ENCODE peak calls at places on chromosomes 3 and 15, in seven cellular contexts. One of them, this sample, is unnamed.

GRCh38 chr3:160169139-160169830 is 55.9 kb upstream of the C3orf80 start:
- DNase-seq in HTR-8/SVneo: peak; percentile 45
- DNase-seq in uterus: no peak
- DNase-seq in HCT116: no peak
- DNase-seq in skeletal muscle cell: peak; percentile 87
- DNase-seq in heart right ventricle: no peak
- DNase-seq in activated CD4-positive, alpha-beta T cell treated with anti-CD3 and anti-CD28 coated beads, Interleukin-2, amount 50 U/mL, for 24 hours: no peak
- DNase-seq in this sample: no peak

GRCh38 chr15:84749111-84749991 is 959 bp downstream of the ZNF592 start:
- DNase-seq in HTR-8/SVneo: no peak
- DNase-seq in uterus: peak; percentile 40
- DNase-seq in HCT116: no peak
- DNase-seq in skeletal muscle cell: no peak
- DNase-seq in heart right ventricle: peak; percentile 23
- DNase-seq in activated CD4-positive, alpha-beta T cell treated with anti-CD3 and anti-CD28 coated beads, Interleukin-2, amount 50 U/mL, for 24 hours: no peak
- DNase-seq in this sample: peak; percentile 69

GRCh38 chr3:123158330-123158729 is 43.4 kb upstream of the SEC22A start:
- DNase-seq in HTR-8/SVneo: no peak
- DNase-seq in uterus: no peak
- DNase-seq in HCT116: no peak
- DNase-seq in skeletal muscle cell: no peak
- DNase-seq in heart right ventricle: no peak
- DNase-seq in activated CD4-positive, alpha-beta T cell treated with anti-CD3 and anti-CD28 coated beads, Interleukin-2, amount 50 U/mL, for 24 hours: no peak
- DNase-seq in this sample: no peak

GRCh38 chr15:31312220-31312619 is 14.4 kb upstream of the KLF13 start:
- DNase-seq in HTR-8/SVneo: no peak
- DNase-seq in uterus: no peak
- DNase-seq in HCT116: no peak
- DNase-seq in skeletal muscle cell: no peak
- DNase-seq in heart right ventricle: no peak
- DNase-seq in activated CD4-positive, alpha-beta T cell treated with anti-CD3 and anti-CD28 coated beads, Interleukin-2, amount 50 U/mL, for 24 hours: no peak
- DNase-seq in this sample: no peak

GRCh38 chr15:94404733-94405283 is 173.4 kb downstream of the MCTP2 start:
- DNase-seq in HTR-8/SVneo: no peak
- DNase-seq in uterus: no peak
- DNase-seq in HCT116: no peak
- DNase-seq in skeletal muscle cell: no peak
- DNase-seq in heart right ventricle: no peak
- DNase-seq in activated CD4-positive, alpha-beta T cell treated with anti-CD3 and anti-CD28 coated beads, Interleukin-2, amount 50 U/mL, for 24 hours: no peak
- DNase-seq in this sample: no peak

GRCh38 chr3:71517206-71517855 is 66.2 kb downstream of the FOXP1 start:
- DNase-seq in HTR-8/SVneo: no peak
- DNase-seq in uterus: no peak
- DNase-seq in HCT116: no peak
- DNase-seq in skeletal muscle cell: no peak
- DNase-seq in heart right ventricle: no peak
- DNase-seq in activated CD4-positive, alpha-beta T cell treated with anti-CD3 and anti-CD28 coated beads, Interleukin-2, amount 50 U/mL, for 24 hours: no peak
- DNase-seq in this sample: no peak

GRCh38 chr3:14166877-14167605 is 11.4 kb downstream of the XPC start:
- DNase-seq in HTR-8/SVneo: no peak
- DNase-seq in uterus: no peak
- DNase-seq in HCT116: no peak
- DNase-seq in skeletal muscle cell: peak; percentile 43
- DNase-seq in heart right ventricle: no peak
- DNase-seq in activated CD4-positive, alpha-beta T cell treated with anti-CD3 and anti-CD28 coated beads, Interleukin-2, amount 50 U/mL, for 24 hours: no peak
- DNase-seq in this sample: no peak

GRCh38 chr3:138946554-138947302 is at the start of the genes FOXL2 and FOXL2NB:
- DNase-seq in HTR-8/SVneo: no peak
- DNase-seq in uterus: peak; percentile 67
- DNase-seq in HCT116: no peak
- DNase-seq in skeletal muscle cell: no peak
- DNase-seq in heart right ventricle: peak; percentile 21
- DNase-seq in activated CD4-positive, alpha-beta T cell treated with anti-CD3 and anti-CD28 coated beads, Interleukin-2, amount 50 U/mL, for 24 hours: no peak
- DNase-seq in this sample: peak; percentile 71

GRCh38 chr3:111581403-111582113 is 13.6 kb downstream of the ZBED2 start:
- DNase-seq in HTR-8/SVneo: no peak
- DNase-seq in uterus: no peak
- DNase-seq in HCT116: no peak
- DNase-seq in skeletal muscle cell: no peak
- DNase-seq in heart right ventricle: no peak
- DNase-seq in activated CD4-positive, alpha-beta T cell treated with anti-CD3 and anti-CD28 coated beads, Interleukin-2, amount 50 U/mL, for 24 hours: no peak
- DNase-seq in this sample: no peak

GRCh38 chr3:115624898-115625297 is 1.6 kb downstream of the GAP43 start:
- DNase-seq in HTR-8/SVneo: no peak
- DNase-seq in uterus: no peak
- DNase-seq in HCT116: no peak
- DNase-seq in skeletal muscle cell: no peak
- DNase-seq in heart right ventricle: no peak
- DNase-seq in activated CD4-positive, alpha-beta T cell treated with anti-CD3 and anti-CD28 coated beads, Interleukin-2, amount 50 U/mL, for 24 hours: no peak
- DNase-seq in this sample: no peak

GRCh38 chr3:13113346-13114335 is 40.4 kb upstream of the IQSEC1 start:
- DNase-seq in HTR-8/SVneo: no peak
- DNase-seq in uterus: no peak
- DNase-seq in HCT116: no peak
- DNase-seq in skeletal muscle cell: no peak
- DNase-seq in heart right ventricle: no peak
- DNase-seq in activated CD4-positive, alpha-beta T cell treated with anti-CD3 and anti-CD28 coated beads, Interleukin-2, amount 50 U/mL, for 24 hours: no peak
- DNase-seq in this sample: no peak

GRCh38 chr3:141268281-141268680 is 36.7 kb downstream of the PXYLP1 start:
- DNase-seq in HTR-8/SVneo: no peak
- DNase-seq in uterus: no peak
- DNase-seq in HCT116: no peak
- DNase-seq in skeletal muscle cell: no peak
- DNase-seq in heart right ventricle: no peak
- DNase-seq in activated CD4-positive, alpha-beta T cell treated with anti-CD3 and anti-CD28 coated beads, Interleukin-2, amount 50 U/mL, for 24 hours: no peak
- DNase-seq in this sample: no peak

GRCh38 chr15:55552926-55553325 is 35.2 kb downstream of the PYGO1 start:
- DNase-seq in HTR-8/SVneo: no peak
- DNase-seq in uterus: no peak
- DNase-seq in HCT116: no peak
- DNase-seq in skeletal muscle cell: peak; percentile 86
- DNase-seq in heart right ventricle: peak; percentile 37
- DNase-seq in activated CD4-positive, alpha-beta T cell treated with anti-CD3 and anti-CD28 coated beads, Interleukin-2, amount 50 U/mL, for 24 hours: no peak
- DNase-seq in this sample: peak; percentile 23

GRCh38 chr3:127673191-127674098 is 693 bp downstream of the ABTB1 start:
- DNase-seq in HTR-8/SVneo: no peak
- DNase-seq in uterus: peak; percentile 51
- DNase-seq in HCT116: no peak
- DNase-seq in skeletal muscle cell: no peak
- DNase-seq in heart right ventricle: peak; percentile 73
- DNase-seq in activated CD4-positive, alpha-beta T cell treated with anti-CD3 and anti-CD28 coated beads, Interleukin-2, amount 50 U/mL, for 24 hours: no peak
- DNase-seq in this sample: peak; percentile 33

GRCh38 chr15:71705151-71705550 is 105.2 kb upstream of the NR2E3 start:
- DNase-seq in HTR-8/SVneo: no peak
- DNase-seq in uterus: no peak
- DNase-seq in HCT116: no peak
- DNase-seq in skeletal muscle cell: no peak
- DNase-seq in heart right ventricle: no peak
- DNase-seq in activated CD4-positive, alpha-beta T cell treated with anti-CD3 and anti-CD28 coated beads, Interleukin-2, amount 50 U/mL, for 24 hours: no peak
- DNase-seq in this sample: no peak

GRCh38 chr3:14535616-14536015 is 4.5 kb downstream of the GRIP2 start:
- DNase-seq in HTR-8/SVneo: no peak
- DNase-seq in uterus: no peak
- DNase-seq in HCT116: no peak
- DNase-seq in skeletal muscle cell: no peak
- DNase-seq in heart right ventricle: no peak
- DNase-seq in activated CD4-positive, alpha-beta T cell treated with anti-CD3 and anti-CD28 coated beads, Interleukin-2, amount 50 U/mL, for 24 hours: no peak
- DNase-seq in this sample: no peak

GRCh38 chr15:98035577-98036010 is 75.1 kb downstream of the ARRDC4 start:
- DNase-seq in HTR-8/SVneo: no peak
- DNase-seq in uterus: no peak
- DNase-seq in HCT116: no peak
- DNase-seq in skeletal muscle cell: no peak
- DNase-seq in heart right ventricle: no peak
- DNase-seq in activated CD4-positive, alpha-beta T cell treated with anti-CD3 and anti-CD28 coated beads, Interleukin-2, amount 50 U/mL, for 24 hours: no peak
- DNase-seq in this sample: no peak

GRCh38 chr3:82274897-82275296 is 513.5 kb upstream of the GBE1 start:
- DNase-seq in HTR-8/SVneo: peak; percentile 2
- DNase-seq in uterus: no peak
- DNase-seq in HCT116: no peak
- DNase-seq in skeletal muscle cell: no peak
- DNase-seq in heart right ventricle: no peak
- DNase-seq in activated CD4-positive, alpha-beta T cell treated with anti-CD3 and anti-CD28 coated beads, Interleukin-2, amount 50 U/mL, for 24 hours: no peak
- DNase-seq in this sample: no peak

GRCh38 chr3:170278632-170279031 is 56.4 kb downstream of the PRKCI start:
- DNase-seq in HTR-8/SVneo: no peak
- DNase-seq in uterus: no peak
- DNase-seq in HCT116: no peak
- DNase-seq in skeletal muscle cell: no peak
- DNase-seq in heart right ventricle: no peak
- DNase-seq in activated CD4-positive, alpha-beta T cell treated with anti-CD3 and anti-CD28 coated beads, Interleukin-2, amount 50 U/mL, for 24 hours: no peak
- DNase-seq in this sample: no peak

GRCh38 chr3:126245811-126246727 is 65.7 kb upstream of the ALDH1L1 start:
- DNase-seq in HTR-8/SVneo: no peak
- DNase-seq in uterus: no peak
- DNase-seq in HCT116: peak; percentile 39
- DNase-seq in skeletal muscle cell: peak; percentile 30
- DNase-seq in heart right ventricle: peak; percentile 48
- DNase-seq in activated CD4-positive, alpha-beta T cell treated with anti-CD3 and anti-CD28 coated beads, Interleukin-2, amount 50 U/mL, for 24 hours: no peak
- DNase-seq in this sample: peak; percentile 88

GRCh38 chr3:14143826-14144225 is 19.0 kb downstream of the TMEM43 start:
- DNase-seq in HTR-8/SVneo: peak; percentile 80
- DNase-seq in uterus: peak; percentile 69
- DNase-seq in HCT116: no peak
- DNase-seq in skeletal muscle cell: peak; percentile 94
- DNase-seq in heart right ventricle: no peak
- DNase-seq in activated CD4-positive, alpha-beta T cell treated with anti-CD3 and anti-CD28 coated beads, Interleukin-2, amount 50 U/mL, for 24 hours: no peak
- DNase-seq in this sample: peak; percentile 77

GRCh38 chr15:92092391-92092790 is 238.9 kb downstream of the SLCO3A1 start:
- DNase-seq in HTR-8/SVneo: no peak
- DNase-seq in uterus: no peak
- DNase-seq in HCT116: no peak
- DNase-seq in skeletal muscle cell: no peak
- DNase-seq in heart right ventricle: no peak
- DNase-seq in activated CD4-positive, alpha-beta T cell treated with anti-CD3 and anti-CD28 coated beads, Interleukin-2, amount 50 U/mL, for 24 hours: no peak
- DNase-seq in this sample: no peak

GRCh38 chr3:4720316-4721075 is 227.3 kb downstream of the ITPR1 start:
- DNase-seq in HTR-8/SVneo: peak; percentile 64
- DNase-seq in uterus: peak; percentile 77
- DNase-seq in HCT116: peak; percentile 60
- DNase-seq in skeletal muscle cell: peak; percentile 71
- DNase-seq in heart right ventricle: peak; percentile 29
- DNase-seq in activated CD4-positive, alpha-beta T cell treated with anti-CD3 and anti-CD28 coated beads, Interleukin-2, amount 50 U/mL, for 24 hours: no peak
- DNase-seq in this sample: peak; percentile 96

GRCh38 chr3:172982731-172983364 is 158.2 kb downstream of the SPATA16 start:
- DNase-seq in HTR-8/SVneo: no peak
- DNase-seq in uterus: no peak
- DNase-seq in HCT116: peak; percentile 7
- DNase-seq in skeletal muscle cell: no peak
- DNase-seq in heart right ventricle: no peak
- DNase-seq in activated CD4-positive, alpha-beta T cell treated with anti-CD3 and anti-CD28 coated beads, Interleukin-2, amount 50 U/mL, for 24 hours: no peak
- DNase-seq in this sample: no peak

GRCh38 chr3:113136071-113136470 is 75.3 kb upstream of the BOC start:
- DNase-seq in HTR-8/SVneo: peak; percentile 21
- DNase-seq in uterus: no peak
- DNase-seq in HCT116: peak; percentile 16
- DNase-seq in skeletal muscle cell: no peak
- DNase-seq in heart right ventricle: no peak
- DNase-seq in activated CD4-positive, alpha-beta T cell treated with anti-CD3 and anti-CD28 coated beads, Interleukin-2, amount 50 U/mL, for 24 hours: no peak
- DNase-seq in this sample: no peak

GRCh38 chr3:50666801-50667200 is 7.9 kb upstream of the DOCK3 start:
- DNase-seq in HTR-8/SVneo: no peak
- DNase-seq in uterus: no peak
- DNase-seq in HCT116: no peak
- DNase-seq in skeletal muscle cell: no peak
- DNase-seq in heart right ventricle: no peak
- DNase-seq in activated CD4-positive, alpha-beta T cell treated with anti-CD3 and anti-CD28 coated beads, Interleukin-2, amount 50 U/mL, for 24 hours: no peak
- DNase-seq in this sample: no peak

GRCh38 chr3:14289590-14290453 is 111.2 kb downstream of the LSM3 start:
- DNase-seq in HTR-8/SVneo: peak; percentile 80
- DNase-seq in uterus: no peak
- DNase-seq in HCT116: no peak
- DNase-seq in skeletal muscle cell: peak; percentile 93
- DNase-seq in heart right ventricle: no peak
- DNase-seq in activated CD4-positive, alpha-beta T cell treated with anti-CD3 and anti-CD28 coated beads, Interleukin-2, amount 50 U/mL, for 24 hours: no peak
- DNase-seq in this sample: peak; percentile 65

GRCh38 chr15:41018534-41018933 is 65.3 kb downstream of the CHAC1 start:
- DNase-seq in HTR-8/SVneo: no peak
- DNase-seq in uterus: no peak
- DNase-seq in HCT116: no peak
- DNase-seq in skeletal muscle cell: no peak
- DNase-seq in heart right ventricle: no peak
- DNase-seq in activated CD4-positive, alpha-beta T cell treated with anti-CD3 and anti-CD28 coated beads, Interleukin-2, amount 50 U/mL, for 24 hours: no peak
- DNase-seq in this sample: peak; percentile 30

GRCh38 chr15:52078197-52078875 is 34.2 kb downstream of the BCL2L10 start:
- DNase-seq in HTR-8/SVneo: no peak
- DNase-seq in uterus: no peak
- DNase-seq in HCT116: no peak
- DNase-seq in skeletal muscle cell: no peak
- DNase-seq in heart right ventricle: no peak
- DNase-seq in activated CD4-positive, alpha-beta T cell treated with anti-CD3 and anti-CD28 coated beads, Interleukin-2, amount 50 U/mL, for 24 hours: no peak
- DNase-seq in this sample: no peak

GRCh38 chr3:129461022-129461421 is 21.0 kb downstream of the IFT122 start:
- DNase-seq in HTR-8/SVneo: no peak
- DNase-seq in uterus: no peak
- DNase-seq in HCT116: no peak
- DNase-seq in skeletal muscle cell: no peak
- DNase-seq in heart right ventricle: no peak
- DNase-seq in activated CD4-positive, alpha-beta T cell treated with anti-CD3 and anti-CD28 coated beads, Interleukin-2, amount 50 U/mL, for 24 hours: no peak
- DNase-seq in this sample: no peak

GRCh38 chr15:56813995-56814394 is 80.7 kb upstream of the ZNF280D start:
- DNase-seq in HTR-8/SVneo: no peak
- DNase-seq in uterus: no peak
- DNase-seq in HCT116: no peak
- DNase-seq in skeletal muscle cell: no peak
- DNase-seq in heart right ventricle: no peak
- DNase-seq in activated CD4-positive, alpha-beta T cell treated with anti-CD3 and anti-CD28 coated beads, Interleukin-2, amount 50 U/mL, for 24 hours: no peak
- DNase-seq in this sample: no peak

GRCh38 chr3:42655980-42656679 is 2.6 kb downstream of the ZBTB47 start:
- DNase-seq in HTR-8/SVneo: no peak
- DNase-seq in uterus: peak; percentile 51
- DNase-seq in HCT116: no peak
- DNase-seq in skeletal muscle cell: no peak
- DNase-seq in heart right ventricle: no peak
- DNase-seq in activated CD4-positive, alpha-beta T cell treated with anti-CD3 and anti-CD28 coated beads, Interleukin-2, amount 50 U/mL, for 24 hours: no peak
- DNase-seq in this sample: peak; percentile 73

GRCh38 chr15:87348746-87349145 is 907.8 kb downstream of the NTRK3 start:
- DNase-seq in HTR-8/SVneo: no peak
- DNase-seq in uterus: no peak
- DNase-seq in HCT116: no peak
- DNase-seq in skeletal muscle cell: no peak
- DNase-seq in heart right ventricle: no peak
- DNase-seq in activated CD4-positive, alpha-beta T cell treated with anti-CD3 and anti-CD28 coated beads, Interleukin-2, amount 50 U/mL, for 24 hours: no peak
- DNase-seq in this sample: no peak

GRCh38 chr3:153927107-153927506 is 194.1 kb upstream of the ARHGEF26 start:
- DNase-seq in HTR-8/SVneo: peak; percentile 3
- DNase-seq in uterus: no peak
- DNase-seq in HCT116: peak; percentile 12
- DNase-seq in skeletal muscle cell: peak; percentile 73
- DNase-seq in heart right ventricle: no peak
- DNase-seq in activated CD4-positive, alpha-beta T cell treated with anti-CD3 and anti-CD28 coated beads, Interleukin-2, amount 50 U/mL, for 24 hours: no peak
- DNase-seq in this sample: no peak

GRCh38 chr3:100449214-100449613 is 43.2 kb upstream of the TMEM45A start:
- DNase-seq in HTR-8/SVneo: no peak
- DNase-seq in uterus: no peak
- DNase-seq in HCT116: no peak
- DNase-seq in skeletal muscle cell: no peak
- DNase-seq in heart right ventricle: no peak
- DNase-seq in activated CD4-positive, alpha-beta T cell treated with anti-CD3 and anti-CD28 coated beads, Interleukin-2, amount 50 U/mL, for 24 hours: no peak
- DNase-seq in this sample: no peak

This sample was measured in adrenal gland.